ENCODE peak calls at places on chromosomes 11 and 22, in four cellular contexts. One of them, this sample, is unnamed.

GRCh38 chr11:73976451-73977151 is 6.0 kb downstream of the UCP2 start:
- DNase-seq in GM12892: no peak
- DNase-seq in K562: peak
- DNase-seq in H1: no peak
- DNase-seq in this sample: no peak

GRCh38 chr11:77109236-77110019 is 6.8 kb downstream of the OMP start:
- DNase-seq in H1: no peak
- DNase-seq in GM12892: no peak
- DNase-seq in K562: no peak
- DNase-seq in this sample: no peak

GRCh38 chr11:66172146-66172545 is 96.3 kb upstream of the RAB1B start:
- DNase-seq in GM12892: no peak
- DNase-seq in H1: no peak
- DNase-seq in K562: no peak
- DNase-seq in this sample: no peak

GRCh38 chr11:75308986-75309385 is 42.5 kb downstream of the ARRB1 start:
- DNase-seq in K562: no peak
- DNase-seq in H1: no peak
- DNase-seq in GM12892: no peak
- DNase-seq in this sample: no peak

GRCh38 chr11:75174781-75175370 is 24.0 kb downstream of the SLCO2B1 start:
- DNase-seq in K562: no peak
- DNase-seq in GM12892: no peak
- DNase-seq in H1: no peak
- DNase-seq in this sample: no peak

GRCh38 chr22:29011868-29012428 is 49.7 kb downstream of the C22orf31 start:
- DNase-seq in GM12892: no peak
- DNase-seq in H1: no peak
- DNase-seq in K562: no peak
- DNase-seq in this sample: no peak

GRCh38 chr11:11972148-11972547 is 36.3 kb downstream of the DKK3 start:
- DNase-seq in H1: peak
- DNase-seq in K562: no peak
- DNase-seq in GM12892: no peak
- DNase-seq in this sample: no peak

GRCh38 chr11:59918494-59918893 is 19.7 kb upstream of the OOSP1 start:
- DNase-seq in H1: no peak
- DNase-seq in K562: no peak
- DNase-seq in GM12892: no peak
- DNase-seq in this sample: no peak

GRCh38 chr11:117837070-117837776 is 12.7 kb upstream of the FXYD2 start:
- DNase-seq in GM12892: no peak
- DNase-seq in H1: no peak
- DNase-seq in K562: no peak
- DNase-seq in this sample: no peak

GRCh38 chr11:121482231-121483129 is 29.7 kb upstream of the SORL1-AS1 start:
- DNase-seq in GM12892: no peak
- DNase-seq in K562: no peak
- DNase-seq in H1: no peak
- DNase-seq in this sample: no peak

GRCh38 chr22:39293766-39294368 is 25.6 kb downstream of the RPL3 start:
- DNase-seq in K562: no peak
- DNase-seq in H1: no peak
- DNase-seq in GM12892: no peak
- DNase-seq in this sample: no peak

GRCh38 chr11:115803341-115803740 is 299.1 kb upstream of the CADM1 start:
- DNase-seq in K562: no peak
- DNase-seq in GM12892: no peak
- DNase-seq in H1: no peak
- DNase-seq in this sample: no peak

GRCh38 chr11:59158206-59159068 is 13.5 kb upstream of the DTX4 start:
- DNase-seq in GM12892: no peak
- DNase-seq in H1: peak
- DNase-seq in K562: peak
- DNase-seq in this sample: no peak

GRCh38 chr11:2689551-2690260 is 10.1 kb downstream of the KCNQ1OT1 start:
- DNase-seq in GM12892: no peak
- DNase-seq in K562: no peak
- DNase-seq in H1: no peak
- DNase-seq in this sample: no peak

GRCh38 chr22:21866821-21867527 is 471 bp downstream of the MAPK1 start:
- DNase-seq in H1: peak
- DNase-seq in GM12892: no peak
- DNase-seq in K562: peak
- DNase-seq in this sample: no peak

GRCh38 chr11:132976115-132976514 is 556.2 kb downstream of the OPCML start:
- DNase-seq in H1: no peak
- DNase-seq in K562: no peak
- DNase-seq in GM12892: no peak
- DNase-seq in this sample: no peak

GRCh38 chr22:36901411-36902142 is 11.9 kb upstream of the CSF2RB start:
- DNase-seq in GM12892: peak
- DNase-seq in H1: no peak
- DNase-seq in K562: peak
- DNase-seq in this sample: peak

GRCh38 chr11:73532310-73532709 is 65.6 kb downstream of the FAM168A start:
- DNase-seq in GM12892: no peak
- DNase-seq in K562: no peak
- DNase-seq in H1: no peak
- DNase-seq in this sample: no peak

GRCh38 chr22:38927033-38927789 is 30.2 kb upstream of the APOBEC3A start:
- DNase-seq in H1: peak
- DNase-seq in K562: no peak
- DNase-seq in GM12892: peak
- DNase-seq in this sample: peak

GRCh38 chr11:34519595-34520235 is 6.1 kb upstream of the ELF5 start:
- DNase-seq in K562: no peak
- DNase-seq in H1: no peak
- DNase-seq in GM12892: no peak
- DNase-seq in this sample: no peak

GRCh38 chr22:49583341-49583740 is 244.3 kb downstream of the BRD1 start:
- DNase-seq in GM12892: no peak
- DNase-seq in K562: no peak
- DNase-seq in H1: peak
- DNase-seq in this sample: no peak

GRCh38 chr11:84757711-84758110 is 869.4 kb downstream of the DLG2 start:
- DNase-seq in H1: no peak
- DNase-seq in GM12892: no peak
- DNase-seq in K562: no peak
- DNase-seq in this sample: no peak

GRCh38 chr11:84089072-84090057 is 803.2 kb upstream of the CCDC90B start:
- DNase-seq in H1: no peak
- DNase-seq in K562: no peak
- DNase-seq in GM12892: no peak
- DNase-seq in this sample: no peak

GRCh38 chr11:118522571-118523072 is 4.7 kb upstream of the TTC36 start:
- DNase-seq in GM12892: no peak
- DNase-seq in K562: peak
- DNase-seq in H1: no peak
- DNase-seq in this sample: no peak

GRCh38 chr22:37703906-37704305 is 7.1 kb downstream of the TRIOBP start:
- DNase-seq in H1: no peak
- DNase-seq in K562: no peak
- DNase-seq in GM12892: no peak
- DNase-seq in this sample: no peak

GRCh38 chr11:8383627-8384026 is 119.9 kb upstream of the LMO1 start:
- DNase-seq in H1: no peak
- DNase-seq in GM12892: no peak
- DNase-seq in K562: no peak
- DNase-seq in this sample: no peak

GRCh38 chr11:16911186-16911585 is 103.0 kb downstream of the PLEKHA7 start:
- DNase-seq in GM12892: no peak
- DNase-seq in K562: no peak
- DNase-seq in H1: no peak
- DNase-seq in this sample: no peak

GRCh38 chr11:2377511-2378443 is 667 bp downstream of the CD81 start:
- DNase-seq in GM12892: no peak
- DNase-seq in K562: peak
- DNase-seq in H1: peak
- DNase-seq in this sample: peak

GRCh38 chr11:130145975-130146776 is 13.4 kb upstream of the ST14 start:
- DNase-seq in H1: peak
- DNase-seq in K562: no peak
- DNase-seq in GM12892: no peak
- DNase-seq in this sample: no peak

GRCh38 chr11:10461276-10461790 is 6.3 kb downstream of the AMPD3 start:
- DNase-seq in H1: no peak
- DNase-seq in K562: no peak
- DNase-seq in GM12892: no peak
- DNase-seq in this sample: no peak

GRCh38 chr11:26931248-26931631 is 62.7 kb upstream of the FIBIN start:
- DNase-seq in H1: no peak
- DNase-seq in GM12892: no peak
- DNase-seq in K562: no peak
- DNase-seq in this sample: no peak

GRCh38 chr11:38182126-38182907 is 1584.3 kb upstream of the RAG2 start:
- DNase-seq in K562: no peak
- DNase-seq in GM12892: no peak
- DNase-seq in H1: no peak
- DNase-seq in this sample: no peak

GRCh38 chr11:69881467-69882269 is 62.5 kb upstream of the FGF3 start:
- DNase-seq in H1: peak
- DNase-seq in GM12892: no peak
- DNase-seq in K562: no peak
- DNase-seq in this sample: no peak

GRCh38 chr22:19579880-19580279 is 55.7 kb upstream of the CLDN5 start:
- DNase-seq in H1: no peak
- DNase-seq in K562: peak
- DNase-seq in GM12892: no peak
- DNase-seq in this sample: no peak

GRCh38 chr11:30503156-30503555 is 83.0 kb downstream of the MPPED2 start:
- DNase-seq in K562: no peak
- DNase-seq in H1: no peak
- DNase-seq in GM12892: no peak
- DNase-seq in this sample: no peak

DNA sequence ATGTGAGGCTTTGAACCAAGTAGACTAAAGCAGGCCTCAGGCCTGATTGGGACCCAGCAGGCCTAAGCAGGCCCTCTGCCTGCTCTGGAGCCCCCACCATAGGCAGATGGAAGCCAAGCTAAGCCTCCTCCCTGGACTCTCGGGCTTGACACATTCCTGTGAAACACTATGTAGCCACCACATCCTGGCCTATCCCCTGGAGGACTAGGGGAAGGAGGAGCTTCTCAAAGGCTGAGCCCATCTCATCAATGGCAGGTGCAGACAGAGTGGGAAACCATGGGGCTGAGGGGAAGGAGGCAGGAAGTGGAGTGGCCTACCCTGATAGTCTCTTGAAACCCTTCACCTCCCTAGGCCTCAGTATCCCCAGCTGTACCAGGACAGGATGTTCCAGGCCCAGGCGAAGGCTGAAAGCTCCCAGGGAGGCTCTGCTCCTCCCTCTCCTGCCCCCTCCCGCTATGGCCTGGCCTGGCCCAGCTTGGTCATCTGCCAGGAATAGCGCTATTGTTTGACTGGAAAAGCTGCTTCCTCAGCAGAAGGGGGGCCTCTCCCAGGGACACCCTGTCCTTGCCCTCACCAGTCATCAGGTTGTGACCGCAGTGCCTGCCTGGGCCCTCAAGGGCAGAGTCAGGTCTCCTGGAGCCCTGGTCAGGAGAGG is 1.5 kb upstream of the CASTOR1 start:
- DNase-seq in H1: no peak
- DNase-seq in GM12892: no peak
- DNase-seq in K562: no peak
- DNase-seq in this sample: no peak
- TF ChIP-seq POLR2AphosphoS5 in H1: no peak
- TF ChIP-seq POLR2AphosphoS5 in GM12892: peak
- TF ChIP-seq POLR2AphosphoS5 in K562: no peak
- TF ChIP-seq POLR2AphosphoS5 in this sample: no peak

GRCh38 chr11:64637346-64638016 is 46.5 kb downstream of the SLC22A12 start:
- DNase-seq in H1: no peak
- DNase-seq in K562: no peak
- DNase-seq in GM12892: no peak
- DNase-seq in this sample: no peak
- TF ChIP-seq TAF1 in H1: no peak
- TF ChIP-seq TAF1 in K562: no peak
- TF ChIP-seq TAF1 in GM12892: no peak
- TF ChIP-seq TAF1 in this sample: no peak

DNA sequence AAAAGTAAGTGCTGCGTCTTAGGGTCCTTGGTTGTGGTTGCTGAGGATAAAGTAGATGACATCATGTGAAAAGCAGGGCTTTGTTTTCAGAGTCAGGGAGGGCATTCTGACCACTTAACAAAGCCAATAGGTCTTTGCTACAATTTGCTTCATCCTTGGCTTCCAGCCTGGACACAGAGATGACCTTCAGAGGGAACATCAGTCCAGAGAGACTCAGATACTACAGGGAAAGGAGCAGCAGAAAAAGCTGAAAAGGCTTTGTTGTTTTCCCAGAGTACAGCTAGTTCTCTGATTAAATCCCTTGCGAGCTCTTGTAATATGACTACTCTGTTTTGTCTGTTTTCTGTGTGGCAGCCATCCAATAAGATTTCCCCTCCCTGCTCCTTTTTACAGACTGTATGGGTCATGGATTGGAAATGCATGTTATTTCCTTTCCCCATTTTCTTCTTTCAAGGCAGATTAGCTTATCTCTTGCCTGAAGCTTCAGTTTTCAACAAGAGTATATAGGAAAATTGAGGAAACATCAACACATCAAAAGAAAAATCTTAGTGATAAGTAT is 31.9 kb downstream of the ATG13 start:
- DNase-seq in GM12892: no peak
- DNase-seq in H1: no peak
- DNase-seq in K562: no peak
- DNase-seq in this sample: no peak
- TF ChIP-seq POLR2AphosphoS5 in GM12892: no peak
- TF ChIP-seq POLR2AphosphoS5 in H1: no peak
- TF ChIP-seq POLR2AphosphoS5 in K562: no peak
- TF ChIP-seq POLR2AphosphoS5 in this sample: no peak

GRCh38 chr11:72294566-72295395 is 50.8 kb upstream of the PHOX2A start:
- DNase-seq in GM12892: no peak
- DNase-seq in H1: peak
- DNase-seq in K562: no peak
- DNase-seq in this sample: no peak
- TF ChIP-seq TAF1 in GM12892: no peak
- TF ChIP-seq TAF1 in H1: no peak
- TF ChIP-seq TAF1 in K562: no peak
- TF ChIP-seq TAF1 in this sample: no peak